ENCODE peak calls at places on chromosomes 13 and 19, in eight cellular contexts. One of them, this sample, is unnamed. For H3K27me3, the result is how much of the 10 kb centered on the place peaks cover.

GRCh38 chr19:38055655-38056521 is 148.9 kb downstream of the SIPA1L3 start:
- DNase-seq in adrenal gland: no peak
- DNase-seq in left ventricle myocardium inferior: no peak
- DNase-seq in HAP-1: no peak
- DNase-seq in cardiac muscle cell: no peak
- DNase-seq in Peyer's patch: no peak
- DNase-seq in endodermal cell: peak
- DNase-seq in hepatocyte: no peak
- DNase-seq in this sample: no peak

GRCh38 chr19:19179548-19180441 is 9.7 kb upstream of the MEF2B start:
- DNase-seq in cardiac muscle cell: no peak
- DNase-seq in adrenal gland: no peak
- DNase-seq in HAP-1: no peak
- DNase-seq in hepatocyte: no peak
- DNase-seq in endodermal cell: no peak
- DNase-seq in left ventricle myocardium inferior: no peak
- DNase-seq in Peyer's patch: no peak
- DNase-seq in this sample: no peak

GRCh38 chr19:10424011-10424637 is 3.8 kb downstream of the PDE4A start:
- DNase-seq in hepatocyte: peak
- DNase-seq in adrenal gland: peak
- DNase-seq in left ventricle myocardium inferior: peak
- DNase-seq in endodermal cell: peak
- DNase-seq in cardiac muscle cell: peak
- DNase-seq in HAP-1: peak
- DNase-seq in Peyer's patch: peak
- DNase-seq in this sample: peak

GRCh38 chr19:9858766-9859165 is 23.6 kb downstream of the PIN1 start:
- DNase-seq in hepatocyte: no peak
- DNase-seq in left ventricle myocardium inferior: no peak
- DNase-seq in HAP-1: no peak
- DNase-seq in adrenal gland: no peak
- DNase-seq in Peyer's patch: no peak
- DNase-seq in cardiac muscle cell: no peak
- DNase-seq in endodermal cell: no peak
- DNase-seq in this sample: no peak

GRCh38 chr19:29089315-29089855 is 123.6 kb downstream of the UQCRFS1 start:
- DNase-seq in hepatocyte: no peak
- DNase-seq in cardiac muscle cell: no peak
- DNase-seq in Peyer's patch: no peak
- DNase-seq in left ventricle myocardium inferior: no peak
- DNase-seq in HAP-1: no peak
- DNase-seq in endodermal cell: no peak
- DNase-seq in adrenal gland: no peak
- DNase-seq in this sample: no peak

GRCh38 chr13:94595006-94595942 is 678 bp downstream of the TGDS start:
- DNase-seq in hepatocyte: peak
- DNase-seq in Peyer's patch: peak
- DNase-seq in endodermal cell: peak
- DNase-seq in left ventricle myocardium inferior: no peak
- DNase-seq in cardiac muscle cell: peak
- DNase-seq in HAP-1: peak
- DNase-seq in adrenal gland: peak
- DNase-seq in this sample: peak

GRCh38 chr13:101925731-101926130 is 473.3 kb downstream of the ITGBL1 start:
- DNase-seq in HAP-1: no peak
- DNase-seq in left ventricle myocardium inferior: no peak
- DNase-seq in adrenal gland: no peak
- DNase-seq in hepatocyte: no peak
- DNase-seq in cardiac muscle cell: no peak
- DNase-seq in Peyer's patch: no peak
- DNase-seq in endodermal cell: no peak
- DNase-seq in this sample: no peak

GRCh38 chr13:75749407-75749806 is 113.3 kb downstream of the LMO7 start:
- DNase-seq in adrenal gland: no peak
- DNase-seq in endodermal cell: no peak
- DNase-seq in left ventricle myocardium inferior: no peak
- DNase-seq in cardiac muscle cell: peak
- DNase-seq in Peyer's patch: no peak
- DNase-seq in HAP-1: peak
- DNase-seq in hepatocyte: no peak
- DNase-seq in this sample: no peak

GRCh38 chr19:44757057-44757734 is 8.7 kb downstream of the BCL3 start:
- DNase-seq in left ventricle myocardium inferior: peak
- DNase-seq in hepatocyte: no peak
- DNase-seq in endodermal cell: peak
- DNase-seq in adrenal gland: no peak
- DNase-seq in cardiac muscle cell: peak
- DNase-seq in Peyer's patch: no peak
- DNase-seq in HAP-1: no peak
- DNase-seq in this sample: no peak

GRCh38 chr19:14383898-14384669 is 2.8 kb downstream of the ADGRE5 start:
- DNase-seq in endodermal cell: no peak
- DNase-seq in adrenal gland: peak
- DNase-seq in HAP-1: no peak
- DNase-seq in left ventricle myocardium inferior: no peak
- DNase-seq in cardiac muscle cell: peak
- DNase-seq in Peyer's patch: peak
- DNase-seq in hepatocyte: no peak
- DNase-seq in this sample: no peak

GRCh38 chr19:6730153-6730804 is 7.1 kb downstream of the GPR108 start:
- DNase-seq in HAP-1: peak
- DNase-seq in left ventricle myocardium inferior: no peak
- DNase-seq in cardiac muscle cell: no peak
- DNase-seq in endodermal cell: peak
- DNase-seq in Peyer's patch: peak
- DNase-seq in adrenal gland: peak
- DNase-seq in hepatocyte: peak
- DNase-seq in this sample: no peak

GRCh38 chr13:91661692-91662490 is 263.5 kb downstream of the GPC5 start:
- DNase-seq in adrenal gland: no peak
- DNase-seq in HAP-1: no peak
- DNase-seq in Peyer's patch: no peak
- DNase-seq in left ventricle myocardium inferior: no peak
- DNase-seq in cardiac muscle cell: no peak
- DNase-seq in hepatocyte: no peak
- DNase-seq in endodermal cell: no peak
- DNase-seq in this sample: no peak

GRCh38 chr13:44810067-44810840 is 179.0 kb downstream of the NUFIP1 start:
- DNase-seq in left ventricle myocardium inferior: no peak
- DNase-seq in Peyer's patch: no peak
- DNase-seq in HAP-1: peak
- DNase-seq in adrenal gland: peak
- DNase-seq in cardiac muscle cell: peak
- DNase-seq in hepatocyte: peak
- DNase-seq in endodermal cell: no peak
- DNase-seq in this sample: no peak

GRCh38 chr13:48772908-48773307 is 119.2 kb downstream of the CYSLTR2 start:
- DNase-seq in adrenal gland: no peak
- DNase-seq in left ventricle myocardium inferior: no peak
- DNase-seq in hepatocyte: no peak
- DNase-seq in HAP-1: no peak
- DNase-seq in Peyer's patch: no peak
- DNase-seq in cardiac muscle cell: no peak
- DNase-seq in endodermal cell: no peak
- DNase-seq in this sample: no peak

GRCh38 chr19:17762505-17763229 is 11.4 kb downstream of the FCHO1 start:
- DNase-seq in hepatocyte: no peak
- DNase-seq in Peyer's patch: no peak
- DNase-seq in endodermal cell: peak
- DNase-seq in adrenal gland: peak
- DNase-seq in HAP-1: peak
- DNase-seq in left ventricle myocardium inferior: no peak
- DNase-seq in cardiac muscle cell: peak
- DNase-seq in this sample: no peak

GRCh38 chr13:26017196-26017921 is 34.5 kb downstream of the SHISA2 start:
- DNase-seq in left ventricle myocardium inferior: no peak
- DNase-seq in endodermal cell: no peak
- DNase-seq in Peyer's patch: no peak
- DNase-seq in hepatocyte: no peak
- DNase-seq in HAP-1: no peak
- DNase-seq in cardiac muscle cell: peak
- DNase-seq in adrenal gland: no peak
- DNase-seq in this sample: no peak

GRCh38 chr13:37540228-37540627 is 58.3 kb downstream of the POSTN start:
- DNase-seq in adrenal gland: no peak
- DNase-seq in left ventricle myocardium inferior: no peak
- DNase-seq in Peyer's patch: no peak
- DNase-seq in hepatocyte: no peak
- DNase-seq in cardiac muscle cell: peak
- DNase-seq in endodermal cell: no peak
- DNase-seq in HAP-1: no peak
- DNase-seq in this sample: no peak

GRCh38 chr19:52188822-52189744 is 769 bp upstream of the PPP2R1A start:
- DNase-seq in HAP-1: peak
- DNase-seq in left ventricle myocardium inferior: peak
- DNase-seq in Peyer's patch: no peak
- DNase-seq in endodermal cell: no peak
- DNase-seq in hepatocyte: peak
- DNase-seq in cardiac muscle cell: no peak
- DNase-seq in adrenal gland: peak
- DNase-seq in this sample: peak

GRCh38 chr13:47334173-47334572 is 437.3 kb upstream of the HTR2A start:
- DNase-seq in left ventricle myocardium inferior: no peak
- DNase-seq in hepatocyte: no peak
- DNase-seq in adrenal gland: no peak
- DNase-seq in endodermal cell: no peak
- DNase-seq in HAP-1: no peak
- DNase-seq in cardiac muscle cell: peak
- DNase-seq in Peyer's patch: no peak
- DNase-seq in this sample: no peak

GRCh38 chr19:15266683-15267082 is 34.4 kb upstream of the EPHX3 start:
- DNase-seq in hepatocyte: no peak
- DNase-seq in adrenal gland: no peak
- DNase-seq in endodermal cell: no peak
- DNase-seq in cardiac muscle cell: no peak
- DNase-seq in HAP-1: no peak
- DNase-seq in left ventricle myocardium inferior: no peak
- DNase-seq in Peyer's patch: no peak
- DNase-seq in this sample: no peak

GRCh38 chr19:3163230-3163886 is 15.2 kb upstream of the S1PR4 start:
- DNase-seq in cardiac muscle cell: peak
- DNase-seq in Peyer's patch: peak
- DNase-seq in HAP-1: peak
- DNase-seq in hepatocyte: peak
- DNase-seq in adrenal gland: peak
- DNase-seq in endodermal cell: peak
- DNase-seq in left ventricle myocardium inferior: peak
- DNase-seq in this sample: peak

DNA sequence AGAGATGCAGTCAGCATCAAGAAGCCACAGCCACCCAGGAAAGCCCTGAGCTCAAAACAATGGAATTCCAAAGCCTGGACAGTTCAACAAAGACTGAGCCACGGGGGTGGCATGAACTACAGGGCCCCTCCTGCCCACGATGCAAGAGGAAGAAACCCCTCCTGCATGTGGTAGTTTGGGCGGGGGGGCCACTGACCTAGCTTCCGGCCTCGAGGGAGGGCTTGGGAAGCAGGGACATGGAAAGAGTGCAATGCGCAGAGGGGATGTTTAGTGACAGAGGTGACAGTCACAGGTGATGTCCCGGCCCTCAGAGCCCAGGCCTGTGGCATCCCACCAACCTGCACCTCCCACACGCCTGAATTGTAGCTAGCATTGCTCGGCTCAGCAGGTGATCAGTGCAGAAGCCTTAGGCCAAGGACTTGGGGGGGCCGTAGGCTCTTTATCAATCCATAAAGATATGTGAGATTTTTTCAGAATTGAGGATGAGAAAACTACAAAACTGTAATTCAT is 318.8 kb downstream of the TEX29 start:
- DNase-seq in adrenal gland: no peak
- DNase-seq in cardiac muscle cell: no peak
- DNase-seq in HAP-1: no peak
- DNase-seq in Peyer's patch: no peak
- DNase-seq in endodermal cell: peak
- DNase-seq in left ventricle myocardium inferior: no peak
- DNase-seq in hepatocyte: no peak
- DNase-seq in this sample: no peak
- H3K27me3 ChIP-seq in adrenal gland: under half
- H3K27me3 ChIP-seq in cardiac muscle cell: under half
- H3K27me3 ChIP-seq in HAP-1: under half
- H3K27me3 ChIP-seq in Peyer's patch: under half
- H3K27me3 ChIP-seq in endodermal cell: under half
- H3K27me3 ChIP-seq in left ventricle myocardium inferior: half or more
- H3K27me3 ChIP-seq in hepatocyte: under half
- H3K27me3 ChIP-seq in this sample: under half

DNA sequence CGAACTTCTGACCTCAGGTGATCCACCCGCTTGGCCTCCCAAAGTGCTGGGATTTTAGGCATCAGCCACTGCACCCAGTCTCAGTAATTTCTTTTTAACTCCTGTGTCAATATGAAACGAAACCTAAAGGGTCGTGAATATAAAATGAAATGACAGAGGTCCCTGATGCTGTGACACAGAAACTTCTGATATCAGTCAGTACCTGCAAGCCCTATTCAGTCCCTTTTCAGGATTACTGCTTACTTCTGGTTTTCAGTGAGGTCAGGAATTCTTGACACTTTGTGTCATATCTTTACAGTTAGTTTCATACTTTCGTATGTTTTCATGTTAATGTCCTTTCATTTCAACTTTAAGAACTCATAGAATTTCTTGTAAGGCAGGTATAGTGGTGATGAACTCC is 58.7 kb downstream of the RNF17 start:
- DNase-seq in hepatocyte: no peak
- DNase-seq in left ventricle myocardium inferior: no peak
- DNase-seq in Peyer's patch: no peak
- DNase-seq in endodermal cell: no peak
- DNase-seq in cardiac muscle cell: no peak
- DNase-seq in HAP-1: no peak
- DNase-seq in adrenal gland: no peak
- DNase-seq in this sample: no peak
- H3K27me3 ChIP-seq in hepatocyte: under half
- H3K27me3 ChIP-seq in left ventricle myocardium inferior: under half
- H3K27me3 ChIP-seq in Peyer's patch: under half
- H3K27me3 ChIP-seq in endodermal cell: under half
- H3K27me3 ChIP-seq in cardiac muscle cell: under half
- H3K27me3 ChIP-seq in HAP-1: under half
- H3K27me3 ChIP-seq in adrenal gland: under half
- H3K27me3 ChIP-seq in this sample: under half

GRCh38 chr19:41921280-41922219 is 6.7 kb downstream of the ERFL start:
- DNase-seq in endodermal cell: peak
- DNase-seq in cardiac muscle cell: no peak
- DNase-seq in adrenal gland: no peak
- DNase-seq in Peyer's patch: no peak
- DNase-seq in hepatocyte: no peak
- DNase-seq in left ventricle myocardium inferior: no peak
- DNase-seq in HAP-1: no peak
- DNase-seq in this sample: no peak
- H3K27me3 ChIP-seq in endodermal cell: half or more
- H3K27me3 ChIP-seq in cardiac muscle cell: half or more
- H3K27me3 ChIP-seq in adrenal gland: half or more
- H3K27me3 ChIP-seq in Peyer's patch: under half
- H3K27me3 ChIP-seq in hepatocyte: half or more
- H3K27me3 ChIP-seq in left ventricle myocardium inferior: half or more
- H3K27me3 ChIP-seq in HAP-1: under half
- H3K27me3 ChIP-seq in this sample: half or more

GRCh38 chr19:13376537-13376936 is 129.7 kb downstream of the CACNA1A start:
- DNase-seq in left ventricle myocardium inferior: no peak
- DNase-seq in cardiac muscle cell: no peak
- DNase-seq in hepatocyte: no peak
- DNase-seq in endodermal cell: no peak
- DNase-seq in Peyer's patch: no peak
- DNase-seq in HAP-1: no peak
- DNase-seq in adrenal gland: no peak
- DNase-seq in this sample: no peak

GRCh38 chr19:13382633-13382938 is 123.7 kb downstream of the CACNA1A start:
- DNase-seq in hepatocyte: no peak
- DNase-seq in Peyer's patch: no peak
- DNase-seq in endodermal cell: no peak
- DNase-seq in adrenal gland: no peak
- DNase-seq in left ventricle myocardium inferior: no peak
- DNase-seq in HAP-1: no peak
- DNase-seq in cardiac muscle cell: no peak
- DNase-seq in this sample: no peak

GRCh38 chr19:13381827-13382632 is 124.2 kb downstream of the CACNA1A start:
- DNase-seq in Peyer's patch: no peak
- DNase-seq in adrenal gland: no peak
- DNase-seq in hepatocyte: no peak
- DNase-seq in endodermal cell: no peak
- DNase-seq in left ventricle myocardium inferior: no peak
- DNase-seq in HAP-1: no peak
- DNase-seq in cardiac muscle cell: peak
- DNase-seq in this sample: no peak
- H3K27me3 ChIP-seq in Peyer's patch: under half
- H3K27me3 ChIP-seq in adrenal gland: under half
- H3K27me3 ChIP-seq in hepatocyte: under half
- H3K27me3 ChIP-seq in endodermal cell: under half
- H3K27me3 ChIP-seq in left ventricle myocardium inferior: under half
- H3K27me3 ChIP-seq in HAP-1: under half
- H3K27me3 ChIP-seq in cardiac muscle cell: under half
- H3K27me3 ChIP-seq in this sample: under half

This sample was measured in spleen.